ENCODE peak calls at places on chromosomes 7 and 10, in four cellular contexts. X, Y, W and L are unnamed samples.

GRCh38 chr10:86958831-86959736 is 685 bp downstream of the SNCG start:
- DNase-seq in W (no peak), Y (no peak), X (no peak), L (no peak)

GRCh38 chr7:66330961-66331360 is 125.8 kb downstream of the TPST1 start:
- DNase-seq in Y (no peak), W (no peak), X (no peak), L (no peak)

GRCh38 chr7:14687777-14688176 is 214.8 kb downstream of the DGKB start:
- DNase-seq in W (no peak), Y (no peak), X (no peak), L (no peak)

GRCh38 chr7:80630611-80631010 is 7.8 kb upstream of the CD36 start:
- DNase-seq in Y (no peak), X (no peak), W (no peak), L (no peak)

GRCh38 chr7:106480616-106481031 is 180.3 kb downstream of the CCDC71L start:
- DNase-seq in W (no peak), Y (no peak), X (no peak), L (no peak)

GRCh38 chr10:6711286-6711817 is 131.3 kb upstream of the PRKCQ start:
- DNase-seq in X (no peak), Y (no peak), W (no peak), L (no peak)

GRCh38 chr10:62763155-62763554 is 41.4 kb upstream of the ADO start:
- DNase-seq in W (no peak), Y (no peak), X (no peak), L (no peak)

GRCh38 chr7:129168219-129168991 is 20.0 kb upstream of the SMO start:
- DNase-seq in W (no peak), X (no peak), Y (no peak), L (no peak)

GRCh38 chr7:157219154-157219553 is 80.4 kb downstream of the UBE3C start:
- DNase-seq in W (no peak), Y (peak; percentile 44), X (no peak), L (no peak)

GRCh38 chr7:157220916-157221569 is 82.3 kb downstream of the UBE3C start:
- DNase-seq in Y (no peak), X (no peak), W (no peak), L (no peak)

GRCh38 chr7:157228864-157229422 is 90.2 kb downstream of the UBE3C start:
- DNase-seq in X (no peak), W (peak; percentile 40), Y (peak; percentile 29), L (no peak)

DNA sequence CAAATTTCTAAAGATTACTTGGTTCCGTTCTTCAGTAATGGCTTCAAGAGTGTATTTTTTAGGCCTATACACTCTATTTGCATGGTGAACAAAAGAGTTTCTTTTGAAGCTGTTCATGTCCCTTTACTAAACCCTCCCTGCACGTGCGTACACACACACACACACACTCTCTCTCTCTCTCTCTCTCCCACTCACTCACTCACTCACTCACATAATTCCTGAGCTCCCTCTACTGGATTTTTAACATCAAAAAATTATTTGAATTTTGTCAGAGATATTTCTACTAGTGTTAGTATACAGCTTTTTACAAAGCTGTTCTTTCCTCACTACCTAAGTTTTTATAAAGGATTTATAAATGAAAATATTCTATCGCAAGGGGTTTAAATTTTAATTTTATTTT is 85.9 kb downstream of the UBE3C start:
- DNase-seq in W (no peak), X (no peak), Y (no peak), L (no peak)
- TF ChIP-seq CTCF in W (no peak), X (no peak), Y (no peak), L (no peak)

DNA sequence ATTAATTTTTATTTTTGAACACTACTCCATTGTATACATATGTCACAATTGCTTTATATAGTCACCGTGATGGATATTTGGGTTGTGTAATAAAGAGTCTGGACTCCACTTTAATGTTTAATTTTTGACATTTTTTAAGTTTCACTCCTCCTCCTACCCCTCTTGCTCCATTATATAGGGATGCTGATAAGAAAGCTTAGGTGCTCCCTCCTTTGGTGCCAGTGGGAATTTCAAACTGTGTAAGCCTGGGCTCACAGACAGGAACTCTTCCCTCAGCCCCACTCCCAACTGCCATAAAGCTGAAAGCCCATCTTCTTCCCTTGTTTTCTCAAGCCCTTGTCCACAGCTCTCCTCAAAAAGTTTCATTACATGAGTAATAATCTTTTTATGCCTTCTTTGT is 47.6 kb downstream of the TWIST1 start:
- DNase-seq in X (no peak), Y (no peak), W (no peak), L (no peak)
- TF ChIP-seq CTCF in X (no peak), Y (no peak), W (no peak), L (no peak)

GRCh38 chr7:77888998-77889397 is 90.4 kb downstream of the PHTF2 start:
- DNase-seq in W (no peak), Y (no peak), X (no peak), L (no peak)

GRCh38 chr7:77887567-77887966 is 89.0 kb downstream of the PHTF2 start:
- DNase-seq in W (no peak), Y (no peak), X (no peak), L (no peak)

GRCh38 chr7:77885155-77885554 is 86.6 kb downstream of the PHTF2 start:
- DNase-seq in W (no peak), X (no peak), Y (no peak), L (no peak)
- TF ChIP-seq CTCF in W (no peak), X (no peak), Y (no peak), L (no peak)

GRCh38 chr7:16889851-16890443 is 8.2 kb upstream of the AGR3 start:
- DNase-seq in X (no peak), W (no peak), Y (no peak), L (no peak)

GRCh38 chr7:16889305-16889704 is 7.5 kb upstream of the AGR3 start:
- DNase-seq in X (no peak), W (no peak), Y (no peak), L (no peak)

GRCh38 chr7:16891874-16892620 is 10.3 kb upstream of the AGR3 start:
- DNase-seq in Y (no peak), X (no peak), W (no peak), L (no peak)

GRCh38 chr7:16891338-16891737 is 9.6 kb upstream of the AGR3 start:
- DNase-seq in X (peak; percentile 40), W (peak; percentile 37), Y (peak; percentile 24), L (no peak)
- TF ChIP-seq CTCF in X (peak; percentile 14), W (no peak), Y (peak; percentile 28), L (no peak)